ENCODE peak calls at places on chromosomes 7 and 10, in eight cellular contexts. One of them, this sample, is unnamed.

GRCh38 chr10:66836057-66836456 is 89.8 kb upstream of the LRRTM3 start:
- DNase-seq in astrocyte of the cerebellum: peak; percentile 53
- DNase-seq in A549: no peak
- DNase-seq in PC-3: peak; percentile 99
- DNase-seq in mammary epithelial cell: peak; percentile 68
- DNase-seq in fibroblast of pulmonary artery: peak; percentile 67
- DNase-seq in AG09309: peak; percentile 8
- DNase-seq in cardiac fibroblast: peak; percentile 49
- DNase-seq in this sample: peak; percentile 17

GRCh38 chr10:89531359-89531758 is 4.0 kb downstream of the SLC16A12 start:
- DNase-seq in astrocyte of the cerebellum: no peak
- DNase-seq in A549: no peak
- DNase-seq in PC-3: no peak
- DNase-seq in mammary epithelial cell: no peak
- DNase-seq in fibroblast of pulmonary artery: no peak
- DNase-seq in AG09309: no peak
- DNase-seq in cardiac fibroblast: no peak
- DNase-seq in this sample: no peak

GRCh38 chr10:4221315-4221714 is 436.3 kb upstream of the KLF6 start:
- DNase-seq in astrocyte of the cerebellum: no peak
- DNase-seq in A549: no peak
- DNase-seq in PC-3: no peak
- DNase-seq in mammary epithelial cell: peak; percentile 51
- DNase-seq in fibroblast of pulmonary artery: no peak
- DNase-seq in AG09309: no peak
- DNase-seq in cardiac fibroblast: no peak
- DNase-seq in this sample: no peak

GRCh38 chr10:28217848-28218247 is 85.0 kb downstream of the MPP7 start:
- DNase-seq in astrocyte of the cerebellum: peak; percentile 82
- DNase-seq in A549: no peak
- DNase-seq in PC-3: peak; percentile 79
- DNase-seq in mammary epithelial cell: peak; percentile 75
- DNase-seq in fibroblast of pulmonary artery: peak; percentile 43
- DNase-seq in AG09309: peak; percentile 86
- DNase-seq in cardiac fibroblast: peak; percentile 50
- DNase-seq in this sample: peak; percentile 57

GRCh38 chr10:51405580-51406367 is 293.6 kb downstream of the CSTF2T start:
- DNase-seq in astrocyte of the cerebellum: peak; percentile 31
- DNase-seq in A549: no peak
- DNase-seq in PC-3: peak; percentile 85
- DNase-seq in mammary epithelial cell: no peak
- DNase-seq in fibroblast of pulmonary artery: peak; percentile 87
- DNase-seq in AG09309: no peak
- DNase-seq in cardiac fibroblast: peak; percentile 88
- DNase-seq in this sample: peak; percentile 55

GRCh38 chr10:131943021-131943814 is 38.5 kb downstream of the BNIP3 start:
- DNase-seq in astrocyte of the cerebellum: no peak
- DNase-seq in A549: peak; percentile 59
- DNase-seq in PC-3: peak; percentile 20
- DNase-seq in mammary epithelial cell: no peak
- DNase-seq in fibroblast of pulmonary artery: peak; percentile 24
- DNase-seq in AG09309: no peak
- DNase-seq in cardiac fibroblast: no peak
- DNase-seq in this sample: peak; percentile 22

GRCh38 chr7:108034586-108034985 is 31.6 kb upstream of the LAMB1 start:
- DNase-seq in astrocyte of the cerebellum: no peak
- DNase-seq in A549: no peak
- DNase-seq in PC-3: no peak
- DNase-seq in mammary epithelial cell: no peak
- DNase-seq in fibroblast of pulmonary artery: no peak
- DNase-seq in AG09309: no peak
- DNase-seq in cardiac fibroblast: no peak
- DNase-seq in this sample: no peak

GRCh38 chr10:31961675-31962074 is 33.0 kb upstream of the ARHGAP12 start:
- DNase-seq in astrocyte of the cerebellum: no peak
- DNase-seq in A549: peak; percentile 33
- DNase-seq in PC-3: peak; percentile 89
- DNase-seq in mammary epithelial cell: peak; percentile 96
- DNase-seq in fibroblast of pulmonary artery: peak; percentile 37
- DNase-seq in AG09309: peak; percentile 65
- DNase-seq in cardiac fibroblast: peak; percentile 20
- DNase-seq in this sample: peak; percentile 78

GRCh38 chr7:26280097-26280496 is 11.6 kb upstream of the SNX10 start:
- DNase-seq in astrocyte of the cerebellum: no peak
- DNase-seq in A549: no peak
- DNase-seq in PC-3: no peak
- DNase-seq in mammary epithelial cell: no peak
- DNase-seq in fibroblast of pulmonary artery: no peak
- DNase-seq in AG09309: no peak
- DNase-seq in cardiac fibroblast: no peak
- DNase-seq in this sample: no peak

GRCh38 chr10:127024655-127025054 is 119.4 kb downstream of the DOCK1 start:
- DNase-seq in astrocyte of the cerebellum: no peak
- DNase-seq in A549: no peak
- DNase-seq in PC-3: no peak
- DNase-seq in mammary epithelial cell: no peak
- DNase-seq in fibroblast of pulmonary artery: peak; percentile 10
- DNase-seq in AG09309: no peak
- DNase-seq in cardiac fibroblast: peak; percentile 25
- DNase-seq in this sample: no peak

GRCh38 chr10:110985497-110986270 is 66.3 kb downstream of the SHOC2 start:
- DNase-seq in astrocyte of the cerebellum: no peak
- DNase-seq in A549: no peak
- DNase-seq in PC-3: no peak
- DNase-seq in mammary epithelial cell: no peak
- DNase-seq in fibroblast of pulmonary artery: no peak
- DNase-seq in AG09309: no peak
- DNase-seq in cardiac fibroblast: no peak
- DNase-seq in this sample: no peak

GRCh38 chr10:17059197-17059688 is 70.4 kb downstream of the CUBN start:
- DNase-seq in astrocyte of the cerebellum: peak; percentile 91
- DNase-seq in A549: no peak
- DNase-seq in PC-3: peak; percentile 66
- DNase-seq in mammary epithelial cell: peak; percentile 43
- DNase-seq in fibroblast of pulmonary artery: peak; percentile 76
- DNase-seq in AG09309: peak; percentile 86
- DNase-seq in cardiac fibroblast: peak; percentile 86
- DNase-seq in this sample: peak; percentile 30

GRCh38 chr7:113256883-113257531 is 138.7 kb upstream of the SMIM30 start:
- DNase-seq in astrocyte of the cerebellum: no peak
- DNase-seq in A549: no peak
- DNase-seq in PC-3: no peak
- DNase-seq in mammary epithelial cell: no peak
- DNase-seq in fibroblast of pulmonary artery: peak; percentile 9
- DNase-seq in AG09309: no peak
- DNase-seq in cardiac fibroblast: no peak
- DNase-seq in this sample: no peak

GRCh38 chr10:103736763-103737162 is 118.6 kb downstream of the SH3PXD2A start:
- DNase-seq in astrocyte of the cerebellum: no peak
- DNase-seq in A549: peak; percentile 46
- DNase-seq in PC-3: peak; percentile 46
- DNase-seq in mammary epithelial cell: peak; percentile 77
- DNase-seq in fibroblast of pulmonary artery: no peak
- DNase-seq in AG09309: no peak
- DNase-seq in cardiac fibroblast: no peak
- DNase-seq in this sample: peak; percentile 72

GRCh38 chr7:25847331-25848070 is 304.5 kb upstream of the NFE2L3 start:
- DNase-seq in astrocyte of the cerebellum: peak; percentile 22
- DNase-seq in A549: no peak
- DNase-seq in PC-3: peak; percentile 48
- DNase-seq in mammary epithelial cell: no peak
- DNase-seq in fibroblast of pulmonary artery: peak; percentile 49
- DNase-seq in AG09309: no peak
- DNase-seq in cardiac fibroblast: peak; percentile 64
- DNase-seq in this sample: peak; percentile 21

DNA sequence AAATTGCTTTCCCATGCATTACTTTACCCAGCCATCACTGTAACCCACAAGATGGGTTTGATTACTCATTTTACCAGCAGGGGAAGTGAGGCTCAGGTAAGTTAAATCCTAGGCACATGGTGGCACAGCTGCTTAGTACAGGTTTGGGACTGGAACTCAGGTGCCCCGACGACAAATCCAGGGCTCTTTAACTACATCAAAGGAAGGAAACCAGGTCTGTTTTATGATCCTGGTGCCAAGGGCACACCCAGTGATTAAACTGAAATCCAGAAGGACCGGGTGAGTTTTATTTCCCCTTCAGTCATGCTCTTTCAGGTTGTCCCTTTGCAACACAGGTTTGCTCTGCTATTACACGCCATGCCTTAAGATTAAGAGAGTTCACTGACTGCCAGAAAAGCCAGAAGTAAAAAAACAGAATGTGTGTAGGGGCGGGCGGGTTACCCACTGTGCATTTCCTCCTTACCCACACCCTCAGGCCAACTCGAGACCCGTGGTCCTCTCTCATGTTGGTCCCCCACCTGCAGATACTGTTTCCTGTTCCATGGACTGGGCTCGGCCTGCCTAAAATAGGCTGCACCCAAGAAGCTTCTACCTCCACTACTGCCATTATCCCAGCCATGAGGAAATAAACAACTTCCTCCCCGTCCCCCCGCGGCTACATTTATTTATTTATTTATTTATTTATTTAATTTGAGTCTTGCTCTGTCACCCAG is 55.2 kb upstream of the KDM7A start:
- DNase-seq in astrocyte of the cerebellum: no peak
- DNase-seq in A549: no peak
- DNase-seq in PC-3: peak; percentile 51
- DNase-seq in mammary epithelial cell: peak; percentile 27
- DNase-seq in fibroblast of pulmonary artery: no peak
- DNase-seq in AG09309: no peak
- DNase-seq in cardiac fibroblast: no peak
- DNase-seq in this sample: peak; percentile 14
- TF ChIP-seq CTCF in astrocyte of the cerebellum: no peak
- TF ChIP-seq CTCF in A549: no peak
- TF ChIP-seq CTCF in PC-3: no peak
- TF ChIP-seq CTCF in mammary epithelial cell: peak; percentile 29
- TF ChIP-seq CTCF in fibroblast of pulmonary artery: no peak
- TF ChIP-seq CTCF in AG09309: no peak
- TF ChIP-seq CTCF in cardiac fibroblast: no peak
- TF ChIP-seq CTCF in this sample: no peak

DNA sequence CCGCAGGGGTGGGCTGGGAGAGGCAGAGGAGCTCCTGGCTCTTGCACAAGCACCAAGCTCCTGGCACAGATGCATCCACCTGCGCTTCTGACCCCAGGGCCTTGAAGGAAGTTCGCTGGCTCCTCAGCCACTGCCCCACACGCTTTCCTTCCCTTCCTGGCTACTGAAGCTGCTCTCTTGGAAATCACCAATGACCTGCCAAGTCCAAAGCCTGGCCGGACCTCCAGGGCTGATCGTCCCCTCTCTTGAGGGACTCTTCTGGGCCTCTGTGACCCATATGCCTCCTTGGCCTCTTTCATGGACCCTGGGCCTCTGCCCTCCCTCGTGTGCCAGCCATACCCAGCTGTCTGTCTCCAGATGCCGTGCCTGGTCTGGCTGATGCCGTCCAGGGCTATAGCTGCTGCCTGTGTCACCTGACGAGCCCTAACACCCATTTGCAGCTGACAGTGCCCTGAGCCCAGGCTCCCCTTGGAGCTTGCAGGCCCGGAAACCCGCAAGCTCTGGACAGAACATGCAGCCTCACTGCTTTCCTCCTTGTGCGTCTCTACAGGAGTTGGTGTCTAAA is 113.4 kb downstream of the PRKAG2 start:
- DNase-seq in astrocyte of the cerebellum: no peak
- DNase-seq in A549: no peak
- DNase-seq in PC-3: no peak
- DNase-seq in mammary epithelial cell: no peak
- DNase-seq in fibroblast of pulmonary artery: no peak
- DNase-seq in AG09309: no peak
- DNase-seq in cardiac fibroblast: no peak
- DNase-seq in this sample: no peak
- TF ChIP-seq CTCF in astrocyte of the cerebellum: no peak
- TF ChIP-seq CTCF in A549: no peak
- TF ChIP-seq CTCF in PC-3: no peak
- TF ChIP-seq CTCF in mammary epithelial cell: no peak
- TF ChIP-seq CTCF in fibroblast of pulmonary artery: no peak
- TF ChIP-seq CTCF in AG09309: no peak
- TF ChIP-seq CTCF in cardiac fibroblast: no peak
- TF ChIP-seq CTCF in this sample: no peak

GRCh38 chr10:33027088-33027487 is 69.1 kb upstream of the ITGB1 start:
- DNase-seq in astrocyte of the cerebellum: no peak
- DNase-seq in A549: no peak
- DNase-seq in PC-3: no peak
- DNase-seq in mammary epithelial cell: peak; percentile 48
- DNase-seq in fibroblast of pulmonary artery: no peak
- DNase-seq in AG09309: no peak
- DNase-seq in cardiac fibroblast: no peak
- DNase-seq in this sample: no peak
- TF ChIP-seq CTCF in astrocyte of the cerebellum: no peak
- TF ChIP-seq CTCF in A549: no peak
- TF ChIP-seq CTCF in PC-3: no peak
- TF ChIP-seq CTCF in mammary epithelial cell: no peak
- TF ChIP-seq CTCF in fibroblast of pulmonary artery: no peak
- TF ChIP-seq CTCF in AG09309: no peak
- TF ChIP-seq CTCF in cardiac fibroblast: no peak
- TF ChIP-seq CTCF in this sample: no peak

GRCh38 chr7:51288896-51289607 is 27.6 kb downstream of the COBL start:
- DNase-seq in astrocyte of the cerebellum: no peak
- DNase-seq in A549: no peak
- DNase-seq in PC-3: peak; percentile 7
- DNase-seq in mammary epithelial cell: no peak
- DNase-seq in fibroblast of pulmonary artery: no peak
- DNase-seq in AG09309: no peak
- DNase-seq in cardiac fibroblast: no peak
- DNase-seq in this sample: no peak
- TF ChIP-seq CTCF in astrocyte of the cerebellum: no peak
- TF ChIP-seq CTCF in A549: no peak
- TF ChIP-seq CTCF in PC-3: no peak
- TF ChIP-seq CTCF in mammary epithelial cell: no peak
- TF ChIP-seq CTCF in fibroblast of pulmonary artery: no peak
- TF ChIP-seq CTCF in AG09309: no peak
- TF ChIP-seq CTCF in cardiac fibroblast: no peak
- TF ChIP-seq CTCF in this sample: no peak

This sample was measured in MCF 10A.